ENCODE peak calls at places on chromosome 18, in four cellular contexts. One of them, this sample, is unnamed.

GRCh38 chr18:50128506-50129271 is 66.3 kb downstream of the MYO5B start:
- DNase-seq in HepG2: peak; percentile 34
- DNase-seq in GM12878: no peak
- DNase-seq in K562: no peak
- DNase-seq in this sample: no peak

GRCh38 chr18:36177913-36178312 is 9.4 kb upstream of the MOCOS start:
- DNase-seq in HepG2: no peak
- DNase-seq in GM12878: no peak
- DNase-seq in K562: no peak
- DNase-seq in this sample: no peak

GRCh38 chr18:23281626-23282436 is 146.5 kb downstream of the CABLES1 start:
- DNase-seq in HepG2: no peak
- DNase-seq in GM12878: no peak
- DNase-seq in K562: no peak
- DNase-seq in this sample: peak; percentile 35

GRCh38 chr18:46466236-46467160 is 190.5 kb downstream of the LOXHD1 start:
- DNase-seq in HepG2: no peak
- DNase-seq in GM12878: no peak
- DNase-seq in K562: no peak
- DNase-seq in this sample: no peak

GRCh38 chr18:62331581-62332436 is 6.7 kb downstream of the TNFRSF11A start:
- DNase-seq in HepG2: no peak
- DNase-seq in GM12878: no peak
- DNase-seq in K562: no peak
- DNase-seq in this sample: no peak

GRCh38 chr18:22681912-22682311 is 251.2 kb upstream of the RBBP8 start:
- DNase-seq in HepG2: no peak
- DNase-seq in GM12878: no peak
- DNase-seq in K562: no peak
- DNase-seq in this sample: no peak

GRCh38 chr18:29383311-29384273 is 1206.7 kb upstream of the CDH2 start:
- DNase-seq in HepG2: no peak
- DNase-seq in GM12878: peak; percentile 11
- DNase-seq in K562: no peak
- DNase-seq in this sample: no peak

GRCh38 chr18:62716679-62717058 is 1.3 kb downstream of the PHLPP1 start:
- DNase-seq in HepG2: no peak
- DNase-seq in GM12878: no peak
- DNase-seq in K562: peak; percentile 42
- DNase-seq in this sample: no peak

GRCh38 chr18:23306842-23307241 is 146.2 kb upstream of the RIOK3 start:
- DNase-seq in HepG2: no peak
- DNase-seq in GM12878: peak; percentile 44
- DNase-seq in K562: no peak
- DNase-seq in this sample: no peak

GRCh38 chr18:32470136-32470712 is 458 bp downstream of the GAREM1 start:
- DNase-seq in HepG2: no peak
- DNase-seq in GM12878: no peak
- DNase-seq in K562: peak; percentile 17
- DNase-seq in this sample: no peak

GRCh38 chr18:11987527-11987926 is 6.2 kb downstream of the IMPA2 start:
- DNase-seq in HepG2: no peak
- DNase-seq in GM12878: no peak
- DNase-seq in K562: no peak
- DNase-seq in this sample: no peak

GRCh38 chr18:63965716-63966330 is 4.1 kb upstream of the SERPINB8 start:
- DNase-seq in HepG2: no peak
- DNase-seq in GM12878: no peak
- DNase-seq in K562: no peak
- DNase-seq in this sample: no peak

GRCh38 chr18:7750095-7750663 is 183.1 kb downstream of the PTPRM start:
- DNase-seq in HepG2: no peak
- DNase-seq in GM12878: no peak
- DNase-seq in K562: no peak
- DNase-seq in this sample: no peak

GRCh38 chr18:46294325-46294724 is 190.1 kb downstream of the HAUS1 start:
- DNase-seq in HepG2: no peak
- DNase-seq in GM12878: no peak
- DNase-seq in K562: no peak
- DNase-seq in this sample: no peak

GRCh38 chr18:51278045-51278649 is 80.7 kb upstream of the MEX3C start:
- DNase-seq in HepG2: peak; percentile 47
- DNase-seq in GM12878: no peak
- DNase-seq in K562: peak; percentile 47
- DNase-seq in this sample: peak; percentile 57

GRCh38 chr18:12442946-12443345 is 35.2 kb downstream of the PRELID3A start:
- DNase-seq in HepG2: no peak
- DNase-seq in GM12878: no peak
- DNase-seq in K562: no peak
- DNase-seq in this sample: no peak

GRCh38 chr18:13266208-13267100 is 47.9 kb downstream of the LDLRAD4 start:
- DNase-seq in HepG2: no peak
- DNase-seq in GM12878: no peak
- DNase-seq in K562: no peak
- DNase-seq in this sample: no peak

GRCh38 chr18:8139971-8140406 is 469.2 kb upstream of the RAB12 start:
- DNase-seq in HepG2: no peak
- DNase-seq in GM12878: no peak
- DNase-seq in K562: no peak
- DNase-seq in this sample: no peak

GRCh38 chr18:3599235-3599634 is 149.3 kb downstream of the TGIF1 start:
- DNase-seq in HepG2: no peak
- DNase-seq in GM12878: no peak
- DNase-seq in K562: no peak
- DNase-seq in this sample: no peak

GRCh38 chr18:54209471-54210180 is 14.8 kb downstream of the MBD2 start:
- DNase-seq in HepG2: no peak
- DNase-seq in GM12878: peak; percentile 61
- DNase-seq in K562: no peak
- DNase-seq in this sample: no peak

DNA sequence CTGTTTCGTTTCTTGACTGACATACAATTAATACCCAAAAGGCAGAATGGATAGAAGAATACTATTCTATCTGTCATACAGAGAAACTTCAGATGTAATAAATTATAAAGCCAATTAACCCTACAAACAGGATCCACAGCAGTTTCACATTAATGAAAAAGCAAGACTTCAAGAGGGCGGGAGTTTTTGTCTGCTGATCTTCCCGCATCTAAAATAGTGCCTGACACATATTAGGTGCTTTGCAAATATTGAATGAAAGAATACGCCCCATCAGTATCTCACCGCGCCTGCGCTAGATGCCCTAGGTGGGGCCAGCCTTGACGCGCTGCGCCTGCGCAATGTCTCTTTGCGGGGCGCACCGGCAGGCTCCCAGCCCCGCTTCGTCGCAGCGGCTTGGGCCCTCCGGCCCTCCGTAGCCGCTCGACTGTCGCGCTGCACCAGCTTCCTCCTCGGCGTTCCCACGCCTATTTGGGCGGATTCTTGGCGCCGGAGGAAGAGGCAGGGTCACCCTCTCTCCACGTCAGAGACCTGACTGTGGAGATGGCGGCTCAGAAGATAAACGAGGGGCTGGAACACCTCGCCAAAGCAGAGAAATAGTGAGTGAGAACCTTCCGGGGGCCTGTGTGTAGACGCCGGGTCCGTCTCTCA is at the start of gene NAPG:
- DNase-seq in HepG2: peak; percentile 81
- DNase-seq in GM12878: peak; percentile 82
- DNase-seq in K562: peak; percentile 97
- DNase-seq in this sample: peak; percentile 83
- TF ChIP-seq POLR2A in HepG2: peak; percentile 63
- TF ChIP-seq POLR2A in GM12878: peak; percentile 88
- TF ChIP-seq POLR2A in K562: peak; percentile 84
- TF ChIP-seq POLR2A in this sample: no peak

GRCh38 chr18:48836231-48836805 is 114.4 kb downstream of the SMAD7 start:
- DNase-seq in HepG2: no peak
- DNase-seq in GM12878: no peak
- DNase-seq in K562: no peak
- DNase-seq in this sample: no peak

GRCh38 chr18:48834421-48835011 is 116.2 kb downstream of the SMAD7 start:
- DNase-seq in HepG2: no peak
- DNase-seq in GM12878: peak; percentile 81
- DNase-seq in K562: peak; percentile 32
- DNase-seq in this sample: peak; percentile 74

GRCh38 chr18:48835119-48835518 is 115.6 kb downstream of the SMAD7 start:
- DNase-seq in HepG2: no peak
- DNase-seq in GM12878: no peak
- DNase-seq in K562: no peak
- DNase-seq in this sample: no peak

GRCh38 chr18:48836806-48837615 is 113.8 kb downstream of the SMAD7 start:
- DNase-seq in HepG2: no peak
- DNase-seq in GM12878: no peak
- DNase-seq in K562: no peak
- DNase-seq in this sample: no peak

DNA sequence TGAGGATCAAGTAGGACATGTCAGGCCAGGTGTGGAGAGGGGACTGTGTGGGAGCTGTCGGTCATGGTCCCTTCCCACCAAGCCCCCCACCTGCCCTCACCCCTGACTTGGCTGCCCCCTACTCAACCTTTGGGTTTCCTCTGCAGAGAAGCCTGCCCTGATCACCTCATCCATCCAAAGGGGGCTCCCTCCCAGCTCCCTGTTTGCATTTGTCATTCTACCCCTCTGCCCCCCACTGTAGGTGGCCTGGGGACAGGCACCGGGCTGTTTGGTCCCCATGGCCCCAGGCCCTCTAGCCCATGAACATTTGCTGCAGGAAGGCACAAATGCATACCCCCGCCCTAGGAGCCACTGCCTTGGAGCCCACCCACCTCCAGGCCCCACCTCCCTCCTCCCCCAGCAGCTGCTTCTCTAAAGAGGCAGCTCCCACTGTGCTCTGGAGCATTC is 115.0 kb downstream of the SMAD7 start:
- DNase-seq in HepG2: no peak
- DNase-seq in GM12878: no peak
- DNase-seq in K562: no peak
- DNase-seq in this sample: no peak
- TF ChIP-seq ZBTB33 in HepG2: no peak
- TF ChIP-seq ZBTB33 in GM12878: no peak
- TF ChIP-seq ZBTB33 in K562: no peak
- TF ChIP-seq ZBTB33 in this sample: no peak

DNA sequence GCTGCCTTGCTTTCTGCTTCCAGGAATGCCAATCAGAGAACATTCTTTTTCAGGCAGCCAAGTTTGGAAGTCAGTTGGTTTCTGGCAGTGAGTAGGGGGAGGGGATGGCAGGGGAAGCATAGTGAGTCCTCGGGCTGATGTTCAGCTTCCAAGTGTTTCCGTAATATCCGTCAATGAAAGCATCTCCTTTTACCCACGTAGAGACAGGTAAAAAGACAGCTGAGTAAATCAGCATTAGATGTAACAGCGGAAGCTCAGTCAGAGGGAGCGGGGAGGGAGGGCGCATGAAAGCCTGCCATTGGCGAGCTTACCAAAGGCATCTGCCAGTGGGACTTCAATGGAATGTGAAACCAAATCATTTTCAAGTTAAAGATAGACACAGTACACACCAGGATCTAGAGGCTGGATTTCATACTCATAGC is 117.1 kb upstream of the DTNA start:
- DNase-seq in HepG2: no peak
- DNase-seq in GM12878: no peak
- DNase-seq in K562: no peak
- DNase-seq in this sample: no peak
- H3K4me2 ChIP-seq in HepG2: no peak overlapping the region
- H3K4me2 ChIP-seq in GM12878: no peak overlapping the region
- H3K4me2 ChIP-seq in K562: no peak overlapping the region
- H3K4me2 ChIP-seq in this sample: no peak overlapping the region

GRCh38 chr18:59927246-59927825 is 27.5 kb downstream of the PMAIP1 start:
- DNase-seq in HepG2: no peak
- DNase-seq in GM12878: peak; percentile 98
- DNase-seq in K562: peak; percentile 32
- DNase-seq in this sample: no peak
- TF ChIP-seq POLR2A in HepG2: no peak
- TF ChIP-seq POLR2A in GM12878: no peak
- TF ChIP-seq POLR2A in K562: no peak
- TF ChIP-seq POLR2A in this sample: no peak

DNA sequence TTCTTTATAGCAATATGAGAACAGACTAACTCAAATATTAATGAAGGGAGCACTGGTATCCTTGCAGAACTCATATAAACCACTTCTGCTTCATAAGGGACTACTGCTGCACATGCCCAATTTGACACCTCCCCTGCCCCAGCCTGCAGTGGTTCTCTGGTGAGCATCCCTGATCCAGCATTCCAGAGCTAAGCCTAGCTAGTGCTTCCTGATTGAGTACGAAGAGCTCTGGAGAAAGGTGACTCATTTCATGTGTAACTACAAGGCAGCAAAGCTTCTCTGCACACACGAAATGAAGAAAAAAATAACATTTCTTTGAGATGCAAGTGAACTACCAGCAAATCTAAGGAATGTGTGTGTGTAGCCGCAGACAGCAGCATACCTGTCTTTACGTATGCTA is 22.8 kb upstream of the ADNP2 start:
- DNase-seq in HepG2: no peak
- DNase-seq in GM12878: no peak
- DNase-seq in K562: no peak
- DNase-seq in this sample: no peak
- TF ChIP-seq ZBTB33 in HepG2: no peak
- TF ChIP-seq ZBTB33 in GM12878: no peak
- TF ChIP-seq ZBTB33 in K562: no peak
- TF ChIP-seq ZBTB33 in this sample: no peak

GRCh38 chr18:25830787-25831186 is 259.6 kb downstream of the SS18 start:
- DNase-seq in HepG2: peak; percentile 2
- DNase-seq in GM12878: no peak
- DNase-seq in K562: no peak
- DNase-seq in this sample: no peak

GRCh38 chr18:25826823-25827617 is 263.4 kb downstream of the SS18 start:
- DNase-seq in HepG2: peak; percentile 58
- DNase-seq in GM12878: no peak
- DNase-seq in K562: no peak
- DNase-seq in this sample: no peak

GRCh38 chr18:25827961-25828561 is 262.4 kb downstream of the SS18 start:
- DNase-seq in HepG2: peak; percentile 56
- DNase-seq in GM12878: no peak
- DNase-seq in K562: no peak
- DNase-seq in this sample: no peak

GRCh38 chr18:25826377-25826776 is 264.0 kb downstream of the SS18 start:
- DNase-seq in HepG2: no peak
- DNase-seq in GM12878: no peak
- DNase-seq in K562: no peak
- DNase-seq in this sample: no peak

DNA sequence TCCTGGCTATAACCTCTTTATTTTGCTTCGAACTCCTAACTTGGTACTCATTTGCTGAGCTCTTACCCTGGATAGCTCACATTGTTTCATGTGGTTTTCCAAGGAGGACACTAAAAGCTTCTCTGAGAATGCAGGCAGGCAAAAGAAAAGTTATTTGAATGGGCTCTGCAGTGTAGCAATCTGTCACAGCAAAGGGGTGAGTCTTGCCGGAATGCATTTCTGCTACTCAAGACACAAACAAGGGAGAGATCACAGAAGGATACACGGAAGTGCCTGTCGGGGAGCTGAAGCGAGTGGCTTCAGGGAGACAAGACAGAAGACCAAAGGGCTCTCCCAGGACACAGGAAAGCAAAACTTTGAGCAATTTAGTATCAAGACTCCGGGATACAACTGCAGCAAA is 265.3 kb downstream of the SS18 start:
- DNase-seq in HepG2: no peak
- DNase-seq in GM12878: no peak
- DNase-seq in K562: no peak
- DNase-seq in this sample: no peak
- H3K4me2 ChIP-seq in HepG2: no peak overlapping the region
- H3K4me2 ChIP-seq in GM12878: no peak overlapping the region
- H3K4me2 ChIP-seq in K562: no peak overlapping the region
- H3K4me2 ChIP-seq in this sample: no peak overlapping the region

GRCh38 chr18:74994502-74995403 is 214.2 kb downstream of the PTGR3 start:
- DNase-seq in HepG2: no peak
- DNase-seq in GM12878: peak; percentile 35
- DNase-seq in K562: no peak
- DNase-seq in this sample: no peak
- TF ChIP-seq POLR2A in HepG2: no peak
- TF ChIP-seq POLR2A in GM12878: no peak
- TF ChIP-seq POLR2A in K562: no peak
- TF ChIP-seq POLR2A in this sample: no peak